ENCODE peak calls at places on chromosome 12, in four cellular contexts. F is iPS DF 6.9, W is HFF-Myc, K is brain microvascular endothelial cell. E is an unnamed sample.
A peak's percentile ranks its signal among the peaks of the same experiment; 100 is the strongest.

GRCh38 chr12:115570271-115570777 is 707.2 kb downstream of the MED13L start:
- DNase-seq in F (no peak), W (no peak), K (peak; percentile 23), E (peak; percentile 15)

GRCh38 chr12:84553331-84554117 is 359.1 kb downstream of the SLC6A15 start:
- DNase-seq in F (no peak), W (no peak), K (no peak), E (no peak)

GRCh38 chr12:53190108-53190729 is 9.5 kb upstream of the CSAD start:
- DNase-seq in F (no peak), W (no peak), K (peak; percentile 57), E (peak; percentile 36)

GRCh38 chr12:84508943-84509342 is 403.7 kb downstream of the SLC6A15 start:
- DNase-seq in F (no peak), W (no peak), K (no peak), E (no peak)

GRCh38 chr12:127383281-127383680 is 883.7 kb upstream of the TMEM132C start:
- DNase-seq in F (no peak), W (no peak), K (no peak), E (no peak)

GRCh38 chr12:121560392-121561021 is 20.3 kb downstream of the KDM2B start:
- DNase-seq in F (no peak), W (no peak), K (no peak), E (no peak)

GRCh38 chr12:230925-231671 is 17.1 kb upstream of the SLC6A12 start:
- DNase-seq in F (no peak), W (no peak), K (no peak), E (no peak)

GRCh38 chr12:10867381-10867780 is 16.7 kb downstream of the PRH1 start:
- DNase-seq in F (no peak), W (no peak), K (no peak), E (no peak)

GRCh38 chr12:109795023-109795422 is 38.2 kb downstream of the TRPV4 start:
- DNase-seq in F (no peak), W (no peak), K (peak; percentile 65), E (no peak)

GRCh38 chr12:24600996-24601395 is 347.9 kb downstream of the BCAT1 start:
- DNase-seq in F (no peak), W (peak; percentile 35), K (peak; percentile 50), E (peak; percentile 57)

GRCh38 chr12:53989227-53990113 is 4.5 kb downstream of the HOXC10 start:
- DNase-seq in F (no peak), W (no peak), K (no peak), E (peak; percentile 76)

GRCh38 chr12:61993734-61994345 is 266.4 kb upstream of the USP15 start:
- DNase-seq in F (peak; percentile 31), W (peak; percentile 0), K (peak; percentile 25), E (no peak)

GRCh38 chr12:57936513-57936883 is 4.9 kb upstream of the ATP23 start:
- DNase-seq in F (no peak), W (no peak), K (no peak), E (no peak)

GRCh38 chr12:10098762-10099161 is at the start of gene CLEC1A:
- DNase-seq in F (peak; percentile 25), W (peak; percentile 64), K (no peak), E (no peak)

GRCh38 chr12:5204271-5204670 is 160.6 kb downstream of the KCNA5 start:
- DNase-seq in F (peak; percentile 54), W (no peak), K (no peak), E (no peak)

GRCh38 chr12:48779869-48780268 is 9.0 kb downstream of the ADCY6 start:
- DNase-seq in F (no peak), W (no peak), K (peak; percentile 67), E (peak; percentile 67)

DNA sequence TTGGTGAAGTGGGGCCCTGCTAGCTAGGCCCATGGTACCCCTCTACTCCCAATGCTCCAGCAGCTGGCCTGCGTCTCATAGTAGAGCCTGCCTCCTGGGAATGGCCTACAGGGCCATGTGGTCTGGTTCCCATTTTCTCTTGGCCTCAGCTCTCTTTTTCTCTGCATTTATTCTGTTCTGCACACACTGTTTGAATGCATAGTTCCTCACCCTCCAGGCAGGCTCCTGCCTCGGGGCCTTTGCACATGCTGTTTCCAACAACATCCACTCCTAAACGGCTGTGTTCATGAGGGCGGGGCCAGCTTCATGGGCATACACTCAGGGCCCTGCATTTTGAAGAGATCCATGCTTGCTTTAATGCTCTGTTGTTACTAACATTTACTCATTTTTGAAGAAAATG is 204.0 kb downstream of the ADGRD1 start:
- DNase-seq in F (no peak), W (no peak), K (no peak), E (no peak)
- H3K4me3 ChIP-seq in F (no peak overlapping the region), W (no peak overlapping the region), K (no peak overlapping the region), E (no peak overlapping the region)

GRCh38 chr12:89019439-89020120 is 332.7 kb downstream of the DUSP6 start:
- DNase-seq in F (peak; percentile 84), W (peak; percentile 87), K (peak; percentile 88), E (peak; percentile 60)
- H3K4me3 ChIP-seq in F (no peak overlapping the region), W (peak overlapping the region; percentile 22), K (peak overlapping the region; percentile 40), E (peak overlapping the region; percentile 37)

GRCh38 chr12:50218386-50218785 is 51.2 kb upstream of the CERS5 start:
- DNase-seq in F (no peak), W (no peak), K (peak; percentile 24), E (no peak)

GRCh38 chr12:50221228-50222008 is 54.2 kb upstream of the CERS5 start:
- DNase-seq in F (no peak), W (peak; percentile 96), K (peak; percentile 58), E (peak; percentile 90)

GRCh38 chr12:50217202-50217601 is 50.0 kb upstream of the CERS5 start:
- DNase-seq in F (no peak), W (no peak), K (no peak), E (no peak)

GRCh38 chr12:50220357-50221061 is 53.3 kb upstream of the CERS5 start:
- DNase-seq in F (no peak), W (no peak), K (peak; percentile 50), E (no peak)

GRCh38 chr12:50219544-50219943 is 52.4 kb upstream of the CERS5 start:
- DNase-seq in F (no peak), W (no peak), K (no peak), E (no peak)
- H3K4me3 ChIP-seq in F (no peak overlapping the region), W (peak overlapping the region; percentile 90), K (peak overlapping the region; percentile 82), E (peak overlapping the region; percentile 66)

GRCh38 chr12:18262514-18262913 is 1.2 kb downstream of the PIK3C2G start:
- DNase-seq in F (no peak), W (no peak), K (no peak), E (no peak)
- H3K4me3 ChIP-seq in F (no peak overlapping the region), W (no peak overlapping the region), K (no peak overlapping the region), E (no peak overlapping the region)

GRCh38 chr12:123431951-123432886 is 4.3 kb downstream of the RILPL2 start:
- DNase-seq in F (no peak), W (no peak), K (no peak), E (no peak)
- H3K4me3 ChIP-seq in F (no peak overlapping the region), W (no peak overlapping the region), K (no peak overlapping the region), E (no peak overlapping the region)

DNA sequence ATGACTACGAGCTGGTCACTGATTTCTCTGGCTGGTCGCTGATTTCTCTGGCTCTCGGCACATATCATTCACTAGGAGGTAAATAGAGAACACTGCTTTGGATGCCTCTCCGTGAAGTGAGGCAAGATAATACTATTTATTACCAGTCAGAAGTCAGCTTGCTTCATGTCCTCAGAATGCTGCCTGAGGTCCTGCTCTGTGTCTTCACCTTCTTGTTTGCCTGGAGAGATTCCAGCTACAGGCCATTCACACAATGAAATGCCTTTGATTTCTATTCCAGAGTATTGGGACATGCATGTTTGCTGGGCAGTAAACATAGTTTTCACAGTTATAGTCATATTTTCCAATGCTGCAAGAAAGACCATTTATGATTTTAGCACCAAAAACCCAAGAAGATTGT is 106.7 kb downstream of the AEBP2 start:
- DNase-seq in F (no peak), W (no peak), K (no peak), E (peak; percentile 61)
- H3K4me3 ChIP-seq in F (no peak overlapping the region), W (no peak overlapping the region), K (no peak overlapping the region), E (no peak overlapping the region)

DNA sequence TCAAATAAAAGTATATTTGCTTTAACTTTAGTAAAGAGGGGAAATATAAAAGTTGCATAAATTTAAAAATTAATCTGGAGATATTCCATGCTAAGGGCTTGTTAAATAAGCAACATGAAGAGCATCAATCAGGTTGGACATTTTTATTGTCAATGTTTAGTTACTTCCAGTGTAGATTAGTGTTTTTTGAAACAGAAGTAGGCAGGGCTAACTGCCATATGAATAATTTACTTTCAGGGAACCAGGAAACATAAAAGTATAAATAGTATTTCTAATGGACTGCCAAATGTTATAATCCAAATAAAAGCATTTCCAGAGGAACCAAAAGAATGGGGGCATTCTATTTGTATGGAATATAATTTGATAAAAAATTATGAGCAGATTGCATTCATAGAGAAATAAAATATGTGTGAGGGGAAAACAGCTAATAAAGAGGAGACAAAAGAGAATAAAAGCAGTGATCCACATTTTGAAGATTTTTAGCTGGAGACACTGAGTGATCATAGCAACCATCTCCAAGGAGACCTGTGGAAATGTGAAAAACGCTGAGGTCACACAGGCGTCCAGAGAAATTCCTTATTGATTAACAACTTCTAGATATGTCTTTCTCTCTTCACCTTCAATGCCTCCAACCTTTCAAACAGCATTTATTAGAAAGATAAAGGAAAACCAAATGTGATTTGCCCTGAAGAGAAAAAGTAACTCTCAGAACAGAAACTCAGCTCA is 70.8 kb downstream of the SRGAP1 start:
- DNase-seq in F (no peak), W (no peak), K (peak; percentile 84), E (no peak)
- H3K4me3 ChIP-seq in F (no peak overlapping the region), W (no peak overlapping the region), K (no peak overlapping the region), E (no peak overlapping the region)